ENCODE peak calls at places on chromosomes 3 and 15, in six cellular contexts. Q is neuronal stem cell, Y is H9, O is trophoblast cell, D is H1, G is mesenchymal stem cell. C is an unnamed sample.

GRCh38 chr15:70451861-70452653 is 311.3 kb downstream of the UACA start:
- DNase-seq in Q (no peak), Y (peak), O (peak), D (peak), G (no peak), C (no peak)

GRCh38 chr3:153429821-153430220 is 267.8 kb downstream of the RAP2B start:
- DNase-seq in Q (no peak), Y (no peak), O (no peak), D (no peak), G (no peak), C (no peak)

GRCh38 chr3:20405731-20406130 is 219.7 kb upstream of the SGO1 start:
- DNase-seq in Q (no peak), Y (no peak), O (peak), D (no peak), G (peak), C (no peak)

GRCh38 chr3:127597020-127597771 is 1.0 kb upstream of the MCM2 start:
- DNase-seq in Q (no peak), Y (no peak), O (no peak), D (no peak), G (no peak), C (no peak)

GRCh38 chr3:114672692-114673447 is 379.0 kb downstream of the TIGIT start:
- DNase-seq in Q (no peak), Y (no peak), O (no peak), D (no peak), G (no peak), C (no peak)

GRCh38 chr3:65855370-65856100 is 183.2 kb downstream of the MAGI1 start:
- DNase-seq in Q (no peak), Y (no peak), O (peak), D (no peak), G (peak), C (peak)

GRCh38 chr3:56879453-56880224 is 77.9 kb upstream of the ARHGEF3 start:
- DNase-seq in Q (no peak), Y (no peak), O (no peak), D (no peak), G (no peak), C (peak)

GRCh38 chr3:172357850-172358754 is 90.2 kb downstream of the GHSR start:
- DNase-seq in Q (no peak), Y (no peak), O (no peak), D (no peak), G (no peak), C (peak)

GRCh38 chr3:178182337-178182761 is 353.9 kb upstream of the KCNMB2 start:
- DNase-seq in Q (no peak), Y (no peak), O (peak), D (no peak), G (no peak), C (no peak)

GRCh38 chr3:73618461-73618860 is 6.3 kb downstream of the PDZRN3 start:
- DNase-seq in Q (no peak), Y (no peak), O (no peak), D (no peak), G (no peak), C (peak)

GRCh38 chr15:67845974-67846373 is 6.1 kb upstream of the RNU6-1 start:
- DNase-seq in Q (no peak), Y (no peak), O (no peak), D (no peak), G (no peak), C (no peak)

GRCh38 chr3:59456852-59457485 is 407.1 kb upstream of the CFAP20DC start:
- DNase-seq in Q (no peak), Y (no peak), O (no peak), D (no peak), G (no peak), C (no peak)

GRCh38 chr3:97256060-97256459 is 441.7 kb downstream of the EPHA6 start:
- DNase-seq in Q (no peak), Y (no peak), O (no peak), D (no peak), G (no peak), C (no peak)

GRCh38 chr3:38154625-38155255 is 10.6 kb upstream of the OXSR1 start:
- DNase-seq in Q (no peak), Y (no peak), O (peak), D (peak), G (no peak), C (no peak)

GRCh38 chr3:86938706-86939105 is 52.2 kb downstream of the VGLL3 start:
- DNase-seq in Q (no peak), Y (no peak), O (no peak), D (no peak), G (peak), C (peak)

GRCh38 chr3:153038779-153039178 is 123.2 kb upstream of the RAP2B start:
- DNase-seq in Q (no peak), Y (no peak), O (no peak), D (no peak), G (no peak), C (no peak)

GRCh38 chr15:60679256-60679655 is 200.3 kb upstream of the ICE2 start:
- DNase-seq in Q (no peak), Y (no peak), O (no peak), D (no peak), G (peak), C (peak)

GRCh38 chr3:173584834-173585831 is 187.6 kb downstream of the NLGN1 start:
- DNase-seq in Q (peak), Y (peak), O (peak), D (peak), G (peak), C (peak)

GRCh38 chr15:45448066-45448510 is 69.7 kb upstream of the GATM start:
- DNase-seq in Q (no peak), Y (no peak), O (peak), D (no peak), G (peak), C (peak)

GRCh38 chr15:78072080-78072892 is 5.2 kb downstream of the TBC1D2B start:
- DNase-seq in Q (no peak), Y (no peak), O (no peak), D (no peak), G (peak), C (peak)

GRCh38 chr3:11272913-11273574 is 847 bp downstream of the ATG7 start:
- DNase-seq in Q (no peak), Y (no peak), O (no peak), D (no peak), G (peak), C (no peak)

GRCh38 chr15:88704791-88705768 is 66.3 kb downstream of the ISG20 start:
- DNase-seq in Q (peak), Y (peak), O (no peak), D (peak), G (peak), C (no peak)

GRCh38 chr3:89845053-89845452 is 737.6 kb downstream of the EPHA3 start:
- DNase-seq in Q (no peak), Y (no peak), O (no peak), D (no peak), G (no peak), C (no peak)

GRCh38 chr15:80838666-80839065 is 59.5 kb downstream of the CEMIP start:
- DNase-seq in Q (no peak), Y (no peak), O (peak), D (no peak), G (no peak), C (no peak)

GRCh38 chr15:80839764-80840130 is 60.6 kb downstream of the CEMIP start:
- DNase-seq in Q (no peak), Y (no peak), O (no peak), D (no peak), G (no peak), C (no peak)

GRCh38 chr15:80836223-80836622 is 57.1 kb downstream of the CEMIP start:
- DNase-seq in Q (no peak), Y (no peak), O (no peak), D (no peak), G (no peak), C (no peak)

GRCh38 chr15:80836991-80837390 is 57.8 kb downstream of the CEMIP start:
- DNase-seq in Q (no peak), Y (no peak), O (peak), D (no peak), G (no peak), C (no peak)

GRCh38 chr15:80838012-80838411 is 58.8 kb downstream of the CEMIP start:
- DNase-seq in Q (no peak), Y (no peak), O (peak), D (no peak), G (no peak), C (no peak)
- H3K14ac ChIP-seq in Q (no peak), Y (no peak), O (no peak), D (no peak), G (no peak), C (no peak)

GRCh38 chr15:51736646-51737537 is 563 bp downstream of the LYSMD2 start:
- DNase-seq in Q (no peak), Y (peak), O (peak), D (peak), G (peak), C (no peak)

GRCh38 chr15:51737538-51738305 is at the start of gene LYSMD2:
- DNase-seq in Q (peak), Y (peak), O (no peak), D (no peak), G (peak), C (peak)

GRCh38 chr15:51736069-51736468 is 1.4 kb downstream of the LYSMD2 start:
- DNase-seq in Q (no peak), Y (no peak), O (no peak), D (no peak), G (peak), C (no peak)

GRCh38 chr15:51738553-51738952 is 1.1 kb upstream of the LYSMD2 start:
- DNase-seq in Q (no peak), Y (no peak), O (no peak), D (no peak), G (no peak), C (no peak)

DNA sequence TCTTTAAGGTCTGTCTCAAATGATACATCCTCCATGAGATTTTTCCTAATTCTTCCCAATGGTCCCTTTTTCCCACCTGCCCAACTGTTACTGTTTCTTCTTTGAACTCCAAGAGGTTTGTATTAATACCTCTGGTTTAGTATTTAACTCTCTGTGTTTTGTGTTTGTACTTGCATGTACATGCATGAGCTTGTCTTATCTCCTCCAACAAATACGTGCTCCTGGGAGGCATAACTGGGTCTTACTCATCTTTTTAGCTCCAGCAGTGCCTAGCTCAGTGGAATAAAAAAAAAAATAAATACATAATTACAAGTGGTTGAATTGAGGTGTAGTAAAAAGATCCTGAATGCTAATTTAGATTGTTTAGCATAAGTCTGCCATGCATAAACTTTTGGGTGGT is 1.6 kb upstream of the LYSMD2 start:
- DNase-seq in Q (no peak), Y (no peak), O (no peak), D (no peak), G (no peak), C (no peak)
- H3K14ac ChIP-seq in Q (no peak), Y (no peak), O (no peak), D (no peak), G (no peak), C (no peak)

GRCh38 chr15:75097939-75098338 is 74.5 kb downstream of the PPCDC start:
- DNase-seq in Q (no peak), Y (no peak), O (no peak), D (no peak), G (no peak), C (no peak)

GRCh38 chr15:75104804-75105557 is 81.6 kb downstream of the PPCDC start:
- DNase-seq in Q (no peak), Y (no peak), O (peak), D (no peak), G (peak), C (peak)

GRCh38 chr15:75095594-75095993 is 72.2 kb downstream of the PPCDC start:
- DNase-seq in Q (no peak), Y (no peak), O (no peak), D (no peak), G (no peak), C (no peak)

GRCh38 chr15:75098371-75098770 is 75.0 kb downstream of the PPCDC start:
- DNase-seq in Q (no peak), Y (no peak), O (no peak), D (no peak), G (no peak), C (no peak)

DNA sequence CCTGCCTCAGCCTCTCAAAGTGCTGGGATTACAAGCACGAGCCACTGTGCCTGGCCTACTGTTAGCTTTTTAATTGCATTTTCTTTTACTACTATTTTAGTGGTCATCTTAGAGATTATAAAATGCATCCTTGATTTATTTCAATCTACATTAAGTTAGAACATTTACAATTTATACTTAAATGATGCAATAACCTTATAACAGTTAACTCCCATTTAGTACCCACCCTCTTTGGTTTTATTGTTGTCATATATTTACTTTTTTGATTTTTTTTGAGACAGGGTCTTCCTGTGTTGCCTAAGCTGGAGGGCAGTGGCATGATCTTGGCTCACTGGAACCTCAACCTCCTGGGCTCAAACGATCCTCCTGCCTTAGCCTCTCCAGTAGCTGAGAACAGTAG is 77.3 kb downstream of the PPCDC start:
- DNase-seq in Q (no peak), Y (no peak), O (no peak), D (no peak), G (no peak), C (no peak)
- H3K14ac ChIP-seq in Q (no peak), Y (no peak), O (no peak), D (no peak), G (no peak), C (no peak)

GRCh38 chr15:90194655-90195054 is 6.5 kb upstream of the SEMA4B start:
- DNase-seq in Q (no peak), Y (no peak), O (no peak), D (no peak), G (no peak), C (no peak)

GRCh38 chr15:90191795-90192494 is 9.2 kb upstream of the SEMA4B start:
- DNase-seq in Q (no peak), Y (no peak), O (no peak), D (no peak), G (no peak), C (no peak)

GRCh38 chr15:90190606-90191343 is 10.4 kb upstream of the SEMA4B start:
- DNase-seq in Q (no peak), Y (no peak), O (no peak), D (no peak), G (no peak), C (no peak)

GRCh38 chr15:90191344-90191687 is 9.8 kb upstream of the SEMA4B start:
- DNase-seq in Q (no peak), Y (no peak), O (no peak), D (no peak), G (no peak), C (no peak)

GRCh38 chr15:90192961-90193786 is 8.0 kb upstream of the SEMA4B start:
- DNase-seq in Q (no peak), Y (no peak), O (no peak), D (no peak), G (no peak), C (peak)
- H3K14ac ChIP-seq in Q (no peak), Y (no peak), O (no peak), D (no peak), G (no peak), C (peak)

GRCh38 chr15:31309893-31310606 is 16.6 kb upstream of the KLF13 start:
- DNase-seq in Q (no peak), Y (no peak), O (no peak), D (peak), G (no peak), C (no peak)

GRCh38 chr15:31313223-31313622 is 13.4 kb upstream of the KLF13 start:
- DNase-seq in Q (no peak), Y (no peak), O (no peak), D (no peak), G (no peak), C (no peak)

GRCh38 chr15:31314380-31314779 is 12.3 kb upstream of the KLF13 start:
- DNase-seq in Q (no peak), Y (no peak), O (no peak), D (no peak), G (no peak), C (no peak)

GRCh38 chr15:31312220-31312619 is 14.4 kb upstream of the KLF13 start:
- DNase-seq in Q (no peak), Y (peak), O (no peak), D (no peak), G (no peak), C (no peak)

GRCh38 chr15:31311735-31312134 is 14.9 kb upstream of the KLF13 start:
- DNase-seq in Q (no peak), Y (peak), O (no peak), D (peak), G (no peak), C (no peak)
- H3K14ac ChIP-seq in Q (peak), Y (no peak), O (no peak), D (no peak), G (no peak), C (no peak)

DNA sequence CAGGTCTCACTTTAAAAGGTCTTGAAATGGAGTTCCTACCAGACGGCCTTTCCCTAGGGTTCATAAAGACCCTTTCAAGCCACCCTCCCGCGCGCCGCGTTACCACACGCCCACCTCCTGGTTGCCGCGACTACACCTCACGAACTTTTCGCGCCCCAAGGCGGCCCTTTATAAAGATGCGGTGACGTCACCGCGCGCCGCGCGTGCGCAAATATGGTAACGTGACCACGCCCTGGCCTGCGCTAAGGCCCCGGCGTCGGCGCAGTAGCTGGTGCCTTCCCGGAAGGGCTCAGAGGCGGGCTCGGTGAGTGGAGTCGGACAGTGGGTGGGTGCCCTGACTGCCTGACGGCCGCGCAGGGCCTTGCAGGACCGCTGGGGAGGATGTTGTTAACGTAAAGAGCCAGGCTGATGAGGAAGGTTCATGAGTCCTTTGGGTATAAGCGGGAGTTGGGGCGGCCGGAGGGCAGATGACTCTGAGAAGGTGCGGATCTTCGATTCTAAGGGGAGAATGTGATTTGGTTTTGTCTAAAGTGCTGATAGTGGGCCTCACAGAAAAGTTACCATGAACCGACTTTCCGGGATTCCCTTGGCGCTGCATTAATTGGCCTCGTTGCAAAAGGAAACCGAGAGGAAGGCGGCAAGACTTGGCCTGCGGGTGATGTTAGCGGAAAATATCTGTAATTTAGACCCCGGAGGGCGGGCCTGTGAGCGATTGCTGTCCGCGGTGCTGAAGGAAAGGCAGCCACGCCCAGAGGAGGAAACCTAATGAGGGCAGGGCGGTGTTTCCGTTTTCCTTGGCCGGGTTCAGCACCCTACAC is 54.4 kb downstream of the FEZF2 start:
- DNase-seq in Q (peak), Y (peak), O (peak), D (peak), G (peak), C (peak)
- H3K14ac ChIP-seq in Q (no peak), Y (no peak), O (no peak), D (no peak), G (no peak), C (no peak)

DNA sequence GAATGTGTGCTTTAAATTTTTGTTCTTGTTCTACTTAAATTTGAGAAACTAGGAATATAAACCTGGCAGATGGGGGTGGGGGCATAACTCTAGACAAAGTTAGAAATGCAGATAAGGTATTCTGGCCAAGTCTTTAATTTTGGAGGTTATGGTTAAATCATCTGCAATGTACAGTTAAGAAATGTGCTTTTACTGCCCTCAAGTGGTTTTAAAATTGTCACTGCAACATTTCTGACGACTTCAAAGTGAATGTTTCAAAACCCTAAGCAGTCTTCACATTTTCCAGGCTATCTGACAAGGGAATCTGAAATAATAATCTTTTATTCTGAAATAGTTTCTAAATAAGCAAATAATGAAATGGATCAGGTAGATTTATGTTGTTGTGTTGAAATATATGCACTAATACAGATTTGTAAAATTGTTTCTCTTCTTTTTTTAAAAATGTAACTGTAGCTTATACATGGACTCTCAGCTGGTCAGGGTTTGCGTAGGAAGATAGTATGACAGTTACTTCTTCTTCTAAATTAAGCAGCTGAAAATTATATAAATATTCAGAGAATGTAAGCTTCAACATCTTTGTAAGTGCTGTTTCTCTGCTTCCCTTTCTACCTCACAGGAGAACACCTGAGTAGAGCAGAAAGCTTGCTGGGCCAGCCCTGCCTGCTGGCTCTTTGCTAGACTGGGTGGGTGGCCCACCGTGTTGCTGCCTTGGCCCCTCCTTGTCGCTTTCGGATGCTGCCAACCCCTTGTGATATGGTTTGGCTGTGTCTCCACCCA is 45.0 kb downstream of the SUCNR1 start:
- DNase-seq in Q (no peak), Y (no peak), O (no peak), D (no peak), G (peak), C (peak)
- H3K14ac ChIP-seq in Q (no peak), Y (no peak), O (no peak), D (no peak), G (no peak), C (no peak)

GRCh38 chr3:128634075-128634611 is 16.5 kb downstream of the RPN1 start:
- DNase-seq in Q (no peak), Y (no peak), O (no peak), D (no peak), G (no peak), C (no peak)
- H3K14ac ChIP-seq in Q (no peak), Y (no peak), O (no peak), D (no peak), G (no peak), C (no peak)

C was measured in IMR-90.